ENCODE peak calls at places on chromosomes 13 and 19, in six cellular contexts. S is tibial artery, C is esophagus squamous epithelium, B is astrocyte, J is neural progenitor cell, X is GM12878. O is an unnamed sample. For H3K9me3, the result is how much of the 10 kb centered on the place peaks cover.

GRCh38 chr13:73657821-73658540 is 476.2 kb downstream of the KLF12 start:
- DNase-seq in S (peak), C (no peak), J (no peak), X (no peak), B (peak), O (no peak)

GRCh38 chr19:48992571-48993174 is 436 bp downstream of the GYS1 start:
- DNase-seq in X (no peak), S (peak), J (no peak), B (no peak), C (no peak), O (no peak)

GRCh38 chr13:25192489-25192888 is 20.4 kb upstream of the AMER2 start:
- DNase-seq in B (no peak), J (no peak), S (no peak), X (no peak), C (no peak), O (no peak)

GRCh38 chr13:39656325-39656677 is 839 bp downstream of the COG6 start:
- DNase-seq in B (peak), X (no peak), S (no peak), C (no peak), J (peak), O (no peak)

GRCh38 chr19:12095111-12095790 is 30.7 kb downstream of the ZNF844 start:
- DNase-seq in X (no peak), B (no peak), C (no peak), J (no peak), S (no peak), O (no peak)

GRCh38 chr19:40236026-40236355 is 9.5 kb upstream of the CCNP start:
- DNase-seq in X (no peak), S (no peak), C (no peak), B (no peak), J (no peak), O (no peak)

GRCh38 chr13:50780201-50781015 is 63.1 kb downstream of the DLEU7 start:
- DNase-seq in S (no peak), J (no peak), C (no peak), X (no peak), B (peak), O (no peak)

GRCh38 chr19:37988758-37989635 is 82.0 kb downstream of the SIPA1L3 start:
- DNase-seq in B (no peak), C (no peak), X (no peak), J (peak), S (no peak), O (no peak)

GRCh38 chr13:107373551-107373950 is 805.6 kb upstream of the ARGLU1 start:
- DNase-seq in X (no peak), J (peak), S (no peak), B (peak), C (no peak), O (no peak)

GRCh38 chr13:76293346-76293745 is 592.9 kb downstream of the KCTD12 start:
- DNase-seq in X (no peak), J (no peak), S (no peak), C (no peak), B (peak), O (no peak)

GRCh38 chr13:100163375-100163774 is 74.5 kb downstream of the PCCA start:
- DNase-seq in B (no peak), J (no peak), X (no peak), C (no peak), S (no peak), O (no peak)

GRCh38 chr13:41007359-41008118 is 11.6 kb downstream of the ELF1 start:
- DNase-seq in J (peak), C (no peak), S (no peak), X (no peak), B (no peak), O (peak)

GRCh38 chr19:6632002-6632621 is 37.8 kb downstream of the TNFSF14 start:
- DNase-seq in B (peak), C (peak), S (no peak), J (peak), X (peak), O (peak)

DNA sequence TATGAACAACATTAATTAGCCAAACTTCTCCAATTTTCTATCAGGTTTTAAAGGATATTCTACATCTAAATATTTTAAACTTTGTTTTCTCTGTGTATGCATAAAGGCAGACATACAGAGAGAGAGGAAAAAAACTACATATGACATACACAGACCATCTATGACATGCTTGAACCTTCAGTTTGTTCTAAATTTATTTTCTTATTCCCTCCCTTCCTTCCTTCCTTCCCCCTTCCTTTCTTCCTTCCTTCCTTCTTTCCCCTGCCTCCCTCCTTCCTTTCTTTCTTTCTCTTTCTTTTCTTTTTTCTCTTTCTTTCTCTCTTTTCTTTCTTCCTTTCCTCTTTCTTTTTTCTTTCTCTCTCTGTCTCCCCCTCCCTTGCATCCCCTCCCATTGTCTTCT is 35.8 kb upstream of the CD70 start:
- DNase-seq in J (no peak), C (no peak), X (no peak), S (no peak), B (no peak), O (no peak)
- H3K9me3 ChIP-seq in J (under half), C (under half), X (under half), S (under half), B (under half), O (under half)

GRCh38 chr13:101915755-101916107 is 463.3 kb downstream of the ITGBL1 start:
- DNase-seq in S (no peak), B (no peak), X (no peak), J (peak), C (no peak), O (no peak)

GRCh38 chr13:101916758-101917474 is 464.4 kb downstream of the ITGBL1 start:
- DNase-seq in J (peak), S (no peak), B (no peak), X (no peak), C (no peak), O (no peak)

GRCh38 chr13:101917475-101917810 is 465.0 kb downstream of the ITGBL1 start:
- DNase-seq in J (peak), S (no peak), X (no peak), C (no peak), B (no peak), O (no peak)

GRCh38 chr13:101915333-101915732 is 462.9 kb downstream of the ITGBL1 start:
- DNase-seq in C (no peak), B (no peak), S (no peak), J (peak), X (no peak), O (no peak)

GRCh38 chr13:101916108-101916757 is 463.8 kb downstream of the ITGBL1 start:
- DNase-seq in C (no peak), J (peak), S (no peak), B (no peak), X (no peak), O (no peak)
- TF ChIP-seq CTCF in C (no peak), J (peak), S (no peak), B (no peak), X (no peak), O (no peak)

GRCh38 chr13:37303610-37304009 is 198.1 kb upstream of the CSNK1A1L start:
- DNase-seq in J (no peak), X (no peak), B (no peak), C (no peak), S (no peak), O (no peak)

DNA sequence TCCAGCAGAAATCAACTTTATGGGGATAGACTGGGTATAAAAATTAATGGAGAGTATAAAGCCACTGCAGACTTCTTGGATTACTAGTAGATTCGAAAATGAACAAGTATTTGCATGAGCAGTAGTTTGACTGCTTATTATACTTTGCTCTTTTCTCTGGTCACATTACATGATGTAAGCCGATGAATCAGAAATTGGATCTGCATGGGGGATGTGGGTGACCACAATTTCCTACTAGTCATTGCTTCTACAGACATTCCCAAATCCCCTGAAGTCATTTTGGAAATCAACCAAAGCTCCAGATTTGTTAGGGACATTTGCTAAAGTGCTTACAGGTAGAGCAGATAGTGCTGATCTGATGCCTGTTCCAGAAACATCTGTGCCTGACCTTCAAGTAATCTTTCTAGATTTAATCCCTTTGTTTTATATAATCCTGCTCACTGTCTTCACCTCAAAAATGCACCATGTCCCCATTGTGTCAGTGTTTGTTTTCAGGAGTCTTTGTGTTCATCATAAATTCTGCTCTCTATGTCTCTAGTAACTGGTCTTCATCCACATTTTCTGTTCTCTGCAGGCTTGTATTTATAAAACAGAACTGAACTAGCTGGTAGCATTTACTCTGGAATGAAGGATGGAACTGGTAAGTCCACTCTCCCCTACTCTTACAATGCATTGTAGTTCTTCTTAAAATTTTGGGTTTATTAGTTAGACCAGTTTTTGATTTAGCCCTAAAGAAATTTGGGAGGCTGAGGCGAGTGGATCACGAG is 201.5 kb upstream of the CSNK1A1L start:
- DNase-seq in B (peak), X (no peak), C (no peak), J (no peak), S (no peak), O (no peak)
- H3K27ac ChIP-seq in B (peak), X (no peak), C (no peak), J (no peak), S (no peak), O (no peak)

GRCh38 chr19:57088125-57088524 is 31.7 kb upstream of the USP29 start:
- DNase-seq in C (no peak), J (no peak), X (no peak), S (no peak), B (no peak), O (no peak)
- H3K9me3 ChIP-seq in C (under half), J (under half), X (under half), S (under half), B (under half), O (under half)

GRCh38 chr19:7830823-7831222 is 805 bp downstream of the EVI5L start:
- DNase-seq in S (no peak), C (no peak), X (no peak), J (no peak), B (no peak), O (no peak)
- TF ChIP-seq CTCF in S (no peak), C (no peak), X (no peak), J (no peak), B (no peak), O (no peak)

GRCh38 chr13:97221989-97222700 is at the start of gene MBNL2:
- DNase-seq in X (peak), C (peak), J (peak), S (peak), B (peak), O (peak)

GRCh38 chr13:97222934-97223710 is 989 bp downstream of the MBNL2 start:
- DNase-seq in J (peak), C (no peak), X (no peak), S (no peak), B (peak), O (no peak)

GRCh38 chr13:97220151-97220900 is 1.8 kb upstream of the MBNL2 start:
- DNase-seq in J (no peak), S (no peak), B (no peak), C (no peak), X (no peak), O (no peak)

GRCh38 chr13:97221046-97221445 is 1.1 kb upstream of the MBNL2 start:
- DNase-seq in B (no peak), J (no peak), C (no peak), S (no peak), X (no peak), O (no peak)

GRCh38 chr13:97221491-97221890 is 642 bp upstream of the MBNL2 start:
- DNase-seq in J (no peak), C (no peak), B (no peak), X (no peak), S (no peak), O (no peak)
- H3K27ac ChIP-seq in J (no peak), C (peak), B (peak), X (no peak), S (peak), O (peak)

GRCh38 chr13:64958106-64958505 is 2272.0 kb downstream of the PCDH9 start:
- DNase-seq in S (no peak), J (no peak), B (no peak), X (no peak), C (no peak), O (no peak)

GRCh38 chr13:64959276-64959675 is 2270.9 kb downstream of the PCDH9 start:
- DNase-seq in J (no peak), B (no peak), S (no peak), X (no peak), C (no peak), O (no peak)
- H3K9me3 ChIP-seq in J (under half), B (under half), S (under half), X (under half), C (under half), O (under half)

GRCh38 chr19:43976732-43977131 is 7.3 kb upstream of the ZNF155 start:
- DNase-seq in B (no peak), J (no peak), S (no peak), X (no peak), C (no peak), O (no peak)
- TF ChIP-seq CTCF in B (no peak), J (no peak), S (no peak), X (no peak), C (no peak), O (no peak)

GRCh38 chr19:46981296-46981695 is 38.3 kb upstream of the NPAS1 start:
- DNase-seq in C (no peak), B (no peak), J (no peak), X (no peak), S (peak), O (no peak)

GRCh38 chr19:46978470-46978869 is 41.2 kb upstream of the NPAS1 start:
- DNase-seq in J (no peak), B (no peak), X (no peak), S (peak), C (no peak), O (no peak)

GRCh38 chr19:46980756-46981155 is 38.9 kb upstream of the NPAS1 start:
- DNase-seq in J (no peak), B (no peak), S (no peak), C (no peak), X (no peak), O (no peak)

GRCh38 chr19:46979103-46979769 is 40.4 kb upstream of the NPAS1 start:
- DNase-seq in S (peak), X (no peak), J (no peak), B (no peak), C (no peak), O (no peak)

DNA sequence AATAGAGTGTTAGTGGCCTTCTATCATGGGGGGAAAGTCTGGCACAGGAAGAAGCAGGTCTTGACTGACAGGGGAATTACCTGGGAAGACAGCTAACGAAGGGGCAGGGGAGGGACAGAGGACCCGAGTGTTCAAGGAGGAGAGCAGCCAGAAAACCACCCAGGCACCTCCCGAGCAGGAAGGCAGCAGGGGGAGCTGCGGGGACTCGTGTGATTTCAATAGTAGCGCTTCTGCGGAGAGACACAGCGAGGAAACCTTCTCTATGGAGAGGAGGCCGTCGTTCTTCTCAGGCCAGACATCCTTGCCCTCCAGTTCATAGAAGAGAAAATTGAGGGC is 39.9 kb upstream of the NPAS1 start:
- DNase-seq in B (no peak), X (no peak), S (peak), J (peak), C (no peak), O (no peak)
- H3K27ac ChIP-seq in B (no peak), X (no peak), S (peak), J (peak), C (no peak), O (no peak)